ENCODE peak calls at places on chromosomes 3 and 15, in five cellular contexts. E is bronchial epithelial cell, D is NT2/D1, H is tibial artery, W is SJSA1. A is an unnamed sample.

GRCh38 chr15:45802140-45802539 is 167.3 kb downstream of the SQOR start:
- DNase-seq in E (no peak), D (no peak), H (no peak), W (no peak), A (no peak)

GRCh38 chr3:11618897-11619296 is 24.8 kb downstream of the VGLL4 start:
- DNase-seq in D (no peak), H (no peak), E (no peak), W (no peak), A (no peak)

GRCh38 chr3:157148123-157148889 is 11.6 kb downstream of the CCNL1 start:
- DNase-seq in H (no peak), W (no peak), E (no peak), D (no peak), A (no peak)

GRCh38 chr3:59818033-59818936 is 768.5 kb upstream of the CFAP20DC start:
- DNase-seq in W (peak), E (peak), D (no peak), H (peak), A (no peak)

GRCh38 chr3:138047596-138048195 is 37.7 kb downstream of the CLDN18 start:
- DNase-seq in D (no peak), H (no peak), W (no peak), E (no peak), A (no peak)

GRCh38 chr3:66041116-66041515 is 2.4 kb upstream of the MAGI1 start:
- DNase-seq in W (peak), E (no peak), H (no peak), D (no peak), A (no peak)

GRCh38 chr3:133540896-133541674 is 32.4 kb upstream of the CDV3 start:
- DNase-seq in W (no peak), D (no peak), E (peak), H (no peak), A (no peak)

GRCh38 chr3:42492508-42493080 is 9.8 kb upstream of the VIPR1 start:
- DNase-seq in E (no peak), D (no peak), W (no peak), H (no peak), A (no peak)

GRCh38 chr3:126556637-126557414 is 1.9 kb downstream of the C3orf22 start:
- DNase-seq in D (no peak), E (no peak), W (no peak), H (no peak), A (peak)

GRCh38 chr3:52069891-52070290 is 13.5 kb upstream of the DUSP7 start:
- DNase-seq in W (no peak), H (no peak), D (no peak), E (no peak), A (no peak)

GRCh38 chr15:52567886-52568568 is 803 bp downstream of the ARPP19 start:
- DNase-seq in E (peak), H (no peak), W (peak), D (no peak), A (peak)

GRCh38 chr15:89707577-89707976 is 17.0 kb downstream of the WDR93 start:
- DNase-seq in E (peak), H (no peak), D (no peak), W (no peak), A (no peak)

GRCh38 chr15:87604857-87605446 is 651.6 kb downstream of the NTRK3 start:
- DNase-seq in E (no peak), W (no peak), D (peak), H (no peak), A (peak)

GRCh38 chr15:43903864-43904290 is 77.1 kb downstream of the WDR76 start:
- DNase-seq in D (peak), E (peak), H (no peak), W (peak), A (peak)

GRCh38 chr3:33417051-33417673 is 23.0 kb downstream of the UBP1 start:
- DNase-seq in E (peak), W (no peak), D (no peak), H (no peak), A (no peak)

GRCh38 chr15:79593119-79593869 is 161.2 kb downstream of the MINAR1 start:
- DNase-seq in W (no peak), D (no peak), E (peak), H (no peak), A (no peak)

GRCh38 chr3:37991109-37991508 is 523 bp downstream of the VILL start:
- DNase-seq in H (peak), W (no peak), E (no peak), D (no peak), A (no peak)

GRCh38 chr3:49901351-49902339 is 2.0 kb downstream of the MST1R start:
- DNase-seq in H (no peak), W (no peak), D (no peak), E (peak), A (peak)

GRCh38 chr3:66423791-66424190 is 77.0 kb downstream of the LRIG1 start:
- DNase-seq in H (no peak), E (peak), D (no peak), W (no peak), A (no peak)

GRCh38 chr3:106508331-106508893 is 639.6 kb upstream of the CBLB start:
- DNase-seq in E (peak), H (no peak), D (no peak), W (no peak), A (no peak)

GRCh38 chr3:133927543-133928066 is 31.9 kb upstream of the RAB6B start:
- DNase-seq in D (no peak), W (peak), H (peak), E (no peak), A (peak)

GRCh38 chr3:46892285-46893145 is 15.0 kb downstream of the PTH1R start:
- DNase-seq in E (peak), W (peak), H (peak), D (peak), A (peak)

GRCh38 chr3:93969997-93970396 is 3.7 kb downstream of the PROS1 start:
- DNase-seq in H (no peak), W (no peak), E (no peak), D (no peak), A (no peak)

GRCh38 chr15:91694131-91694828 is 159.2 kb upstream of the SLCO3A1 start:
- DNase-seq in D (no peak), H (peak), W (no peak), E (no peak), A (no peak)

GRCh38 chr3:186588619-186589018 is 18.1 kb downstream of the DNAJB11 start:
- DNase-seq in D (no peak), W (no peak), E (peak), H (no peak), A (no peak)

GRCh38 chr15:90677807-90678790 is 39.0 kb upstream of the BLM start:
- DNase-seq in W (no peak), D (no peak), H (no peak), E (no peak), A (no peak)

GRCh38 chr3:157573281-157573680 is 70.1 kb upstream of the VEPH1 start:
- DNase-seq in H (no peak), W (no peak), D (no peak), E (no peak), A (no peak)

GRCh38 chr15:51649659-51650521 is 27.3 kb upstream of the DMXL2 start:
- DNase-seq in D (peak), H (no peak), W (peak), E (peak), A (peak)

GRCh38 chr3:37680393-37680792 is 181.3 kb upstream of the CTDSPL start:
- DNase-seq in E (no peak), W (no peak), D (no peak), H (no peak), A (no peak)

GRCh38 chr3:161551697-161552096 is 55.1 kb downstream of the OTOL1 start:
- DNase-seq in W (no peak), D (no peak), E (peak), H (no peak), A (no peak)

GRCh38 chr15:50227076-50227475 is 38.5 kb downstream of the HDC start:
- DNase-seq in H (no peak), W (no peak), D (no peak), E (no peak), A (no peak)

GRCh38 chr15:78396976-78397375 is 41.0 kb upstream of the IREB2 start:
- DNase-seq in E (no peak), W (no peak), H (no peak), D (no peak), A (peak)

GRCh38 chr15:22956257-22956979 is 23.8 kb downstream of the CYFIP1 start:
- DNase-seq in H (peak), W (no peak), D (no peak), E (no peak), A (peak)

GRCh38 chr15:74432271-74432967 is 1.3 kb downstream of the SEMA7A start:
- DNase-seq in E (no peak), H (no peak), D (no peak), W (no peak), A (peak)

GRCh38 chr15:74429784-74430141 is 4.0 kb downstream of the SEMA7A start:
- DNase-seq in H (no peak), D (no peak), E (no peak), W (no peak), A (no peak)

GRCh38 chr15:74430510-74430951 is 3.2 kb downstream of the SEMA7A start:
- DNase-seq in D (no peak), W (no peak), H (no peak), E (peak), A (no peak)

GRCh38 chr15:74431645-74432044 is 2.1 kb downstream of the SEMA7A start:
- DNase-seq in E (no peak), D (no peak), H (no peak), W (no peak), A (peak)

GRCh38 chr15:74431116-74431515 is 2.6 kb downstream of the SEMA7A start:
- DNase-seq in E (no peak), W (no peak), H (no peak), D (no peak), A (no peak)
- H3K4me3 ChIP-seq in E (no peak), W (no peak), H (no peak), D (no peak), A (no peak)

GRCh38 chr15:60626051-60626450 is 147.1 kb upstream of the ICE2 start:
- DNase-seq in H (no peak), E (no peak), W (no peak), D (no peak), A (no peak)
- H3K4me3 ChIP-seq in H (no peak), E (no peak), W (no peak), D (no peak), A (no peak)

GRCh38 chr3:147407495-147408179 is 1.3 kb upstream of the ZIC4 start:
- DNase-seq in E (no peak), W (no peak), H (no peak), D (no peak), A (no peak)
- H3K4me3 ChIP-seq in E (no peak), W (no peak), H (no peak), D (no peak), A (no peak)

GRCh38 chr3:183265157-183265642 is 12.1 kb downstream of the B3GNT5 start:
- DNase-seq in D (no peak), W (no peak), E (peak), H (no peak), A (peak)
- H3K4me3 ChIP-seq in D (no peak), W (no peak), E (no peak), H (no peak), A (no peak)

DNA sequence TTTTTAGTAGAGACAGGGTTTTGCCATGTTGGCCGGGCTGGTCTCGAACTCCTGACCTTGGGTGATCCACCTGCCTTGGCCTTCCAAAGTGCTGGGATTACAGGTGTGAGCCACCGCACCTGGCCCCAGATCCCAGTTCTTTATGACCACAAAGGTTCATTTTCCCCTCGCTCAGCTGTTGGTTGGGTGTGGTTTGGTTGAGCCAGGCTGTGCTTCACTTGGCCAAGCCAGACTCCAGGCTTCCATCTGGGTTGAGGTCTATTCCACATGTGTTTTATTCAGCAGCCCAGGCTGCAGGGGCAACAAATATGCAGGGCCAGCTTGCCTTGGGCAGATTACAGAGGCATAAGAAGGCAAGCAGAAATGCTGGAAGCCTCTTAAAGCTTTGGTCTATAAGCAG is 13.7 kb downstream of the CGNL1 start:
- DNase-seq in E (no peak), H (no peak), W (no peak), D (no peak), A (no peak)
- H3K4me3 ChIP-seq in E (no peak), H (no peak), W (no peak), D (no peak), A (no peak)

GRCh38 chr3:180267202-180267843 is 230.6 kb upstream of the PEX5L start:
- DNase-seq in E (no peak), W (no peak), H (no peak), D (no peak), A (no peak)
- H3K4me3 ChIP-seq in E (no peak), W (no peak), H (no peak), D (no peak), A (no peak)

A was measured in H7.